ENCODE peak calls at places on chromosomes 1 and 21, in ten cellular contexts. One of them, this sample, is unnamed.
A peak's percentile ranks its signal among the peaks of the same experiment; 100 is the strongest.

GRCh38 chr1:225834417-225835329 is 24.7 kb downstream of the EPHX1 start:
- DNase-seq in AG08395: peak; percentile 89
- DNase-seq in AG04450: no peak
- DNase-seq in CD4-positive, alpha-beta memory T cell: no peak
- DNase-seq in NCI-H2029: peak; percentile 85
- DNase-seq in neural crest cell: no peak
- DNase-seq in RKO: no peak
- DNase-seq in myocyte: peak; percentile 65
- DNase-seq in RPMI7951: peak; percentile 35
- DNase-seq in GM19239: no peak
- DNase-seq in this sample: no peak

GRCh38 chr1:6167391-6168303 is 12.5 kb downstream of the CHD5 start:
- DNase-seq in GM19239: no peak
- DNase-seq in AG04450: no peak
- DNase-seq in RKO: no peak
- DNase-seq in myocyte: no peak
- DNase-seq in RPMI7951: no peak
- DNase-seq in AG08395: no peak
- DNase-seq in NCI-H2029: no peak
- DNase-seq in neural crest cell: no peak
- DNase-seq in CD4-positive, alpha-beta memory T cell: no peak
- DNase-seq in this sample: no peak

GRCh38 chr1:184163674-184164470 is 112.3 kb downstream of the TSEN15 start:
- DNase-seq in GM19239: peak; percentile 14
- DNase-seq in AG08395: peak; percentile 84
- DNase-seq in myocyte: peak; percentile 84
- DNase-seq in RPMI7951: peak; percentile 89
- DNase-seq in AG04450: peak; percentile 47
- DNase-seq in RKO: peak; percentile 70
- DNase-seq in CD4-positive, alpha-beta memory T cell: no peak
- DNase-seq in NCI-H2029: no peak
- DNase-seq in neural crest cell: no peak
- DNase-seq in this sample: no peak

GRCh38 chr1:63954187-63954586 is 180.4 kb downstream of the ROR1 start:
- DNase-seq in myocyte: no peak
- DNase-seq in RPMI7951: no peak
- DNase-seq in NCI-H2029: no peak
- DNase-seq in GM19239: no peak
- DNase-seq in AG04450: no peak
- DNase-seq in neural crest cell: no peak
- DNase-seq in AG08395: no peak
- DNase-seq in CD4-positive, alpha-beta memory T cell: no peak
- DNase-seq in RKO: no peak
- DNase-seq in this sample: no peak

GRCh38 chr1:229882621-229883020 is 184.4 kb upstream of the GALNT2 start:
- DNase-seq in RKO: no peak
- DNase-seq in CD4-positive, alpha-beta memory T cell: no peak
- DNase-seq in AG04450: no peak
- DNase-seq in RPMI7951: no peak
- DNase-seq in GM19239: no peak
- DNase-seq in myocyte: no peak
- DNase-seq in NCI-H2029: no peak
- DNase-seq in neural crest cell: no peak
- DNase-seq in AG08395: no peak
- DNase-seq in this sample: no peak

GRCh38 chr21:28714795-28715464 is 277.7 kb downstream of the LTN1 start:
- DNase-seq in RKO: no peak
- DNase-seq in neural crest cell: no peak
- DNase-seq in CD4-positive, alpha-beta memory T cell: no peak
- DNase-seq in NCI-H2029: no peak
- DNase-seq in GM19239: no peak
- DNase-seq in AG04450: peak; percentile 46
- DNase-seq in AG08395: no peak
- DNase-seq in RPMI7951: no peak
- DNase-seq in myocyte: peak; percentile 90
- DNase-seq in this sample: no peak

GRCh38 chr1:150763631-150764223 is 1.9 kb downstream of the CTSS start:
- DNase-seq in NCI-H2029: no peak
- DNase-seq in myocyte: no peak
- DNase-seq in GM19239: no peak
- DNase-seq in neural crest cell: no peak
- DNase-seq in CD4-positive, alpha-beta memory T cell: no peak
- DNase-seq in AG04450: no peak
- DNase-seq in RPMI7951: no peak
- DNase-seq in AG08395: no peak
- DNase-seq in RKO: no peak
- DNase-seq in this sample: no peak

GRCh38 chr21:41956926-41957729 is 3.3 kb upstream of the C2CD2 start:
- DNase-seq in AG08395: peak; percentile 73
- DNase-seq in neural crest cell: no peak
- DNase-seq in AG04450: peak; percentile 50
- DNase-seq in RPMI7951: peak; percentile 86
- DNase-seq in GM19239: no peak
- DNase-seq in CD4-positive, alpha-beta memory T cell: no peak
- DNase-seq in myocyte: peak; percentile 59
- DNase-seq in RKO: peak; percentile 93
- DNase-seq in NCI-H2029: no peak
- DNase-seq in this sample: no peak

GRCh38 chr1:210440081-210440480 is 111.4 kb downstream of the HHAT start:
- DNase-seq in RPMI7951: peak; percentile 37
- DNase-seq in RKO: no peak
- DNase-seq in CD4-positive, alpha-beta memory T cell: no peak
- DNase-seq in AG04450: no peak
- DNase-seq in neural crest cell: no peak
- DNase-seq in GM19239: no peak
- DNase-seq in AG08395: no peak
- DNase-seq in myocyte: peak; percentile 72
- DNase-seq in NCI-H2029: no peak
- DNase-seq in this sample: no peak

GRCh38 chr1:24996983-24997893 is 67.2 kb upstream of the RUNX3 start:
- DNase-seq in GM19239: peak; percentile 32
- DNase-seq in neural crest cell: no peak
- DNase-seq in AG04450: no peak
- DNase-seq in RKO: no peak
- DNase-seq in RPMI7951: no peak
- DNase-seq in CD4-positive, alpha-beta memory T cell: no peak
- DNase-seq in myocyte: peak; percentile 36
- DNase-seq in NCI-H2029: no peak
- DNase-seq in AG08395: no peak
- DNase-seq in this sample: no peak

GRCh38 chr21:33238565-33239255 is 9.0 kb downstream of the IFNAR2 start:
- DNase-seq in AG08395: no peak
- DNase-seq in neural crest cell: no peak
- DNase-seq in RPMI7951: peak; percentile 32
- DNase-seq in GM19239: peak; percentile 53
- DNase-seq in CD4-positive, alpha-beta memory T cell: peak; percentile 25
- DNase-seq in RKO: no peak
- DNase-seq in myocyte: no peak
- DNase-seq in AG04450: no peak
- DNase-seq in NCI-H2029: no peak
- DNase-seq in this sample: no peak

GRCh38 chr1:64004451-64004850 is 199.0 kb upstream of the UBE2U start:
- DNase-seq in RKO: no peak
- DNase-seq in neural crest cell: no peak
- DNase-seq in AG04450: no peak
- DNase-seq in CD4-positive, alpha-beta memory T cell: no peak
- DNase-seq in GM19239: no peak
- DNase-seq in RPMI7951: peak; percentile 38
- DNase-seq in NCI-H2029: no peak
- DNase-seq in AG08395: no peak
- DNase-seq in myocyte: no peak
- DNase-seq in this sample: no peak

GRCh38 chr1:182889997-182890396 is 50.9 kb downstream of the DHX9 start:
- DNase-seq in AG04450: no peak
- DNase-seq in RKO: no peak
- DNase-seq in AG08395: no peak
- DNase-seq in GM19239: no peak
- DNase-seq in myocyte: peak; percentile 26
- DNase-seq in neural crest cell: no peak
- DNase-seq in NCI-H2029: no peak
- DNase-seq in RPMI7951: no peak
- DNase-seq in CD4-positive, alpha-beta memory T cell: peak; percentile 13
- DNase-seq in this sample: no peak

GRCh38 chr21:45615145-45615711 is 28.3 kb upstream of the PCBP3 start:
- DNase-seq in RKO: no peak
- DNase-seq in AG08395: no peak
- DNase-seq in AG04450: no peak
- DNase-seq in GM19239: no peak
- DNase-seq in NCI-H2029: no peak
- DNase-seq in myocyte: peak; percentile 40
- DNase-seq in neural crest cell: no peak
- DNase-seq in RPMI7951: peak; percentile 82
- DNase-seq in CD4-positive, alpha-beta memory T cell: peak; percentile 94
- DNase-seq in this sample: no peak

GRCh38 chr1:163171826-163172225 is 30.9 kb downstream of the RGS5 start:
- DNase-seq in RKO: peak; percentile 33
- DNase-seq in myocyte: peak; percentile 24
- DNase-seq in RPMI7951: no peak
- DNase-seq in CD4-positive, alpha-beta memory T cell: no peak
- DNase-seq in GM19239: no peak
- DNase-seq in AG04450: no peak
- DNase-seq in AG08395: no peak
- DNase-seq in NCI-H2029: no peak
- DNase-seq in neural crest cell: no peak
- DNase-seq in this sample: no peak

GRCh38 chr1:207221934-207222351 is 99.5 kb upstream of the CD55 start:
- DNase-seq in CD4-positive, alpha-beta memory T cell: no peak
- DNase-seq in GM19239: no peak
- DNase-seq in myocyte: no peak
- DNase-seq in AG04450: no peak
- DNase-seq in RKO: no peak
- DNase-seq in NCI-H2029: no peak
- DNase-seq in AG08395: no peak
- DNase-seq in RPMI7951: no peak
- DNase-seq in neural crest cell: no peak
- DNase-seq in this sample: no peak

GRCh38 chr1:79791488-79792211 is 785.1 kb upstream of the ADGRL4 start:
- DNase-seq in neural crest cell: no peak
- DNase-seq in NCI-H2029: no peak
- DNase-seq in CD4-positive, alpha-beta memory T cell: no peak
- DNase-seq in GM19239: no peak
- DNase-seq in RKO: no peak
- DNase-seq in AG08395: no peak
- DNase-seq in RPMI7951: no peak
- DNase-seq in myocyte: no peak
- DNase-seq in AG04450: no peak
- DNase-seq in this sample: no peak

GRCh38 chr1:227072991-227073390 is 132.9 kb downstream of the COQ8A start:
- DNase-seq in neural crest cell: no peak
- DNase-seq in CD4-positive, alpha-beta memory T cell: no peak
- DNase-seq in GM19239: no peak
- DNase-seq in RPMI7951: no peak
- DNase-seq in AG04450: no peak
- DNase-seq in myocyte: no peak
- DNase-seq in AG08395: no peak
- DNase-seq in NCI-H2029: no peak
- DNase-seq in RKO: peak; percentile 26
- DNase-seq in this sample: no peak

GRCh38 chr1:172118618-172119017 is 277.3 kb downstream of the DNM3 start:
- DNase-seq in GM19239: no peak
- DNase-seq in RPMI7951: no peak
- DNase-seq in neural crest cell: no peak
- DNase-seq in AG08395: no peak
- DNase-seq in myocyte: no peak
- DNase-seq in NCI-H2029: no peak
- DNase-seq in CD4-positive, alpha-beta memory T cell: no peak
- DNase-seq in RKO: no peak
- DNase-seq in AG04450: no peak
- DNase-seq in this sample: no peak

GRCh38 chr1:245645894-245646293 is 491.1 kb downstream of the KIF26B start:
- DNase-seq in RPMI7951: no peak
- DNase-seq in AG08395: no peak
- DNase-seq in RKO: no peak
- DNase-seq in GM19239: no peak
- DNase-seq in myocyte: no peak
- DNase-seq in neural crest cell: no peak
- DNase-seq in NCI-H2029: no peak
- DNase-seq in AG04450: no peak
- DNase-seq in CD4-positive, alpha-beta memory T cell: no peak
- DNase-seq in this sample: no peak

GRCh38 chr1:31199301-31199790 is 40.3 kb downstream of the NKAIN1 start:
- DNase-seq in RKO: no peak
- DNase-seq in AG08395: no peak
- DNase-seq in myocyte: no peak
- DNase-seq in neural crest cell: no peak
- DNase-seq in RPMI7951: no peak
- DNase-seq in GM19239: no peak
- DNase-seq in AG04450: no peak
- DNase-seq in NCI-H2029: no peak
- DNase-seq in CD4-positive, alpha-beta memory T cell: no peak
- DNase-seq in this sample: no peak

GRCh38 chr1:67683736-67684525 is 1.1 kb upstream of the GADD45A start:
- DNase-seq in GM19239: no peak
- DNase-seq in AG04450: no peak
- DNase-seq in RKO: peak; percentile 96
- DNase-seq in AG08395: no peak
- DNase-seq in neural crest cell: no peak
- DNase-seq in CD4-positive, alpha-beta memory T cell: peak; percentile 1
- DNase-seq in NCI-H2029: no peak
- DNase-seq in myocyte: peak; percentile 63
- DNase-seq in RPMI7951: peak; percentile 35
- DNase-seq in this sample: no peak

GRCh38 chr21:38861989-38862683 is 56.4 kb downstream of the ETS2 start:
- DNase-seq in AG08395: peak; percentile 50
- DNase-seq in RKO: no peak
- DNase-seq in CD4-positive, alpha-beta memory T cell: no peak
- DNase-seq in RPMI7951: no peak
- DNase-seq in NCI-H2029: no peak
- DNase-seq in myocyte: peak; percentile 33
- DNase-seq in neural crest cell: no peak
- DNase-seq in AG04450: no peak
- DNase-seq in GM19239: peak; percentile 8
- DNase-seq in this sample: no peak

GRCh38 chr1:63023637-63024036 is 239.7 kb downstream of the ATG4C start:
- DNase-seq in RPMI7951: no peak
- DNase-seq in AG04450: no peak
- DNase-seq in neural crest cell: no peak
- DNase-seq in NCI-H2029: no peak
- DNase-seq in GM19239: no peak
- DNase-seq in myocyte: no peak
- DNase-seq in CD4-positive, alpha-beta memory T cell: no peak
- DNase-seq in AG08395: no peak
- DNase-seq in RKO: no peak
- DNase-seq in this sample: no peak

GRCh38 chr1:238701024-238701423 is 685.3 kb upstream of the CHRM3 start:
- DNase-seq in AG08395: no peak
- DNase-seq in AG04450: no peak
- DNase-seq in RPMI7951: peak; percentile 51
- DNase-seq in neural crest cell: no peak
- DNase-seq in RKO: no peak
- DNase-seq in myocyte: no peak
- DNase-seq in GM19239: no peak
- DNase-seq in CD4-positive, alpha-beta memory T cell: no peak
- DNase-seq in NCI-H2029: no peak
- DNase-seq in this sample: no peak

GRCh38 chr1:59978026-59978425 is 51.5 kb upstream of the CYP2J2 start:
- DNase-seq in myocyte: no peak
- DNase-seq in RPMI7951: no peak
- DNase-seq in AG08395: no peak
- DNase-seq in GM19239: no peak
- DNase-seq in neural crest cell: no peak
- DNase-seq in NCI-H2029: no peak
- DNase-seq in AG04450: no peak
- DNase-seq in RKO: no peak
- DNase-seq in CD4-positive, alpha-beta memory T cell: no peak
- DNase-seq in this sample: no peak

GRCh38 chr1:92808353-92808752 is 23.4 kb upstream of the EVI5 start:
- DNase-seq in GM19239: no peak
- DNase-seq in RPMI7951: no peak
- DNase-seq in NCI-H2029: no peak
- DNase-seq in AG08395: no peak
- DNase-seq in neural crest cell: no peak
- DNase-seq in CD4-positive, alpha-beta memory T cell: no peak
- DNase-seq in RKO: peak; percentile 70
- DNase-seq in AG04450: no peak
- DNase-seq in myocyte: no peak
- DNase-seq in this sample: no peak

GRCh38 chr1:225156254-225156653 is 226.8 kb downstream of the DNAH14 start:
- DNase-seq in AG04450: no peak
- DNase-seq in neural crest cell: no peak
- DNase-seq in CD4-positive, alpha-beta memory T cell: peak; percentile 3
- DNase-seq in AG08395: no peak
- DNase-seq in RKO: no peak
- DNase-seq in NCI-H2029: no peak
- DNase-seq in GM19239: no peak
- DNase-seq in myocyte: no peak
- DNase-seq in RPMI7951: no peak
- DNase-seq in this sample: no peak